ENCODE peak calls at places on chromosomes 12 and 14, in nine cellular contexts. One of them, this sample, is unnamed. For H3K4me1, the result is how much of the 10 kb centered on the place peaks cover.

GRCh38 chr12:101963703-101964102 is 86.3 kb downstream of the DRAM1 start:
- DNase-seq in esophagus muscularis mucosa: no peak
- DNase-seq in uterus: no peak
- DNase-seq in upper lobe of left lung: no peak
- DNase-seq in HCT116: no peak
- DNase-seq in IMR-90: no peak
- DNase-seq in A549: no peak
- DNase-seq in sigmoid colon: no peak
- DNase-seq in tibial nerve: no peak
- DNase-seq in this sample: no peak

GRCh38 chr14:101400815-101401214 is 160.5 kb upstream of the DIO3 start:
- DNase-seq in esophagus muscularis mucosa: no peak
- DNase-seq in uterus: peak
- DNase-seq in upper lobe of left lung: no peak
- DNase-seq in HCT116: no peak
- DNase-seq in IMR-90: peak
- DNase-seq in A549: no peak
- DNase-seq in sigmoid colon: no peak
- DNase-seq in tibial nerve: no peak
- DNase-seq in this sample: no peak

GRCh38 chr14:33569844-33570716 is 380.8 kb downstream of the EGLN3 start:
- DNase-seq in esophagus muscularis mucosa: no peak
- DNase-seq in uterus: no peak
- DNase-seq in upper lobe of left lung: no peak
- DNase-seq in HCT116: no peak
- DNase-seq in IMR-90: no peak
- DNase-seq in A549: no peak
- DNase-seq in sigmoid colon: no peak
- DNase-seq in tibial nerve: no peak
- DNase-seq in this sample: no peak

GRCh38 chr12:113149361-113150150 is at the start of gene CFAP73:
- DNase-seq in esophagus muscularis mucosa: no peak
- DNase-seq in uterus: no peak
- DNase-seq in upper lobe of left lung: peak
- DNase-seq in HCT116: peak
- DNase-seq in IMR-90: peak
- DNase-seq in A549: peak
- DNase-seq in sigmoid colon: no peak
- DNase-seq in tibial nerve: no peak
- DNase-seq in this sample: no peak

GRCh38 chr14:96040836-96041371 is 1.7 kb downstream of the C14orf132 start:
- DNase-seq in esophagus muscularis mucosa: no peak
- DNase-seq in uterus: no peak
- DNase-seq in upper lobe of left lung: no peak
- DNase-seq in HCT116: no peak
- DNase-seq in IMR-90: peak
- DNase-seq in A549: no peak
- DNase-seq in sigmoid colon: no peak
- DNase-seq in tibial nerve: no peak
- DNase-seq in this sample: no peak

GRCh38 chr14:24094839-24095195 is 706 bp downstream of the PCK2 start:
- DNase-seq in esophagus muscularis mucosa: no peak
- DNase-seq in uterus: no peak
- DNase-seq in upper lobe of left lung: no peak
- DNase-seq in HCT116: no peak
- DNase-seq in IMR-90: no peak
- DNase-seq in A549: no peak
- DNase-seq in sigmoid colon: no peak
- DNase-seq in tibial nerve: no peak
- DNase-seq in this sample: no peak

GRCh38 chr12:89775336-89776005 is 66.8 kb upstream of the ATP2B1 start:
- DNase-seq in esophagus muscularis mucosa: no peak
- DNase-seq in uterus: no peak
- DNase-seq in upper lobe of left lung: no peak
- DNase-seq in HCT116: no peak
- DNase-seq in IMR-90: peak
- DNase-seq in A549: peak
- DNase-seq in sigmoid colon: no peak
- DNase-seq in tibial nerve: no peak
- DNase-seq in this sample: no peak

GRCh38 chr12:114662512-114663177 is 21.3 kb downstream of the TBX3 start:
- DNase-seq in esophagus muscularis mucosa: no peak
- DNase-seq in uterus: peak
- DNase-seq in upper lobe of left lung: peak
- DNase-seq in HCT116: peak
- DNase-seq in IMR-90: peak
- DNase-seq in A549: peak
- DNase-seq in sigmoid colon: peak
- DNase-seq in tibial nerve: peak
- DNase-seq in this sample: peak

GRCh38 chr12:128595609-128596008 is 228.1 kb downstream of the SLC15A4 start:
- DNase-seq in esophagus muscularis mucosa: no peak
- DNase-seq in uterus: no peak
- DNase-seq in upper lobe of left lung: no peak
- DNase-seq in HCT116: no peak
- DNase-seq in IMR-90: no peak
- DNase-seq in A549: no peak
- DNase-seq in sigmoid colon: peak
- DNase-seq in tibial nerve: no peak
- DNase-seq in this sample: no peak

GRCh38 chr12:48286665-48287064 is 64.1 kb downstream of the ZNF641 start:
- DNase-seq in esophagus muscularis mucosa: no peak
- DNase-seq in uterus: no peak
- DNase-seq in upper lobe of left lung: no peak
- DNase-seq in HCT116: no peak
- DNase-seq in IMR-90: no peak
- DNase-seq in A549: peak
- DNase-seq in sigmoid colon: no peak
- DNase-seq in tibial nerve: peak
- DNase-seq in this sample: no peak

GRCh38 chr12:120961604-120962486 is 16.5 kb upstream of the HNF1A start:
- DNase-seq in esophagus muscularis mucosa: no peak
- DNase-seq in uterus: no peak
- DNase-seq in upper lobe of left lung: no peak
- DNase-seq in HCT116: no peak
- DNase-seq in IMR-90: no peak
- DNase-seq in A549: peak
- DNase-seq in sigmoid colon: no peak
- DNase-seq in tibial nerve: peak
- DNase-seq in this sample: peak

GRCh38 chr14:51006781-51007211 is 62.5 kb upstream of the PYGL start:
- DNase-seq in esophagus muscularis mucosa: no peak
- DNase-seq in uterus: peak
- DNase-seq in upper lobe of left lung: peak
- DNase-seq in HCT116: no peak
- DNase-seq in IMR-90: peak
- DNase-seq in A549: peak
- DNase-seq in sigmoid colon: peak
- DNase-seq in tibial nerve: peak
- DNase-seq in this sample: no peak

GRCh38 chr12:14664434-14665023 is 31.9 kb downstream of the GUCY2C start:
- DNase-seq in esophagus muscularis mucosa: no peak
- DNase-seq in uterus: peak
- DNase-seq in upper lobe of left lung: no peak
- DNase-seq in HCT116: peak
- DNase-seq in IMR-90: peak
- DNase-seq in A549: peak
- DNase-seq in sigmoid colon: no peak
- DNase-seq in tibial nerve: peak
- DNase-seq in this sample: peak

GRCh38 chr14:99481745-99482099 is 513 bp downstream of the CCNK start:
- DNase-seq in esophagus muscularis mucosa: no peak
- DNase-seq in uterus: no peak
- DNase-seq in upper lobe of left lung: no peak
- DNase-seq in HCT116: no peak
- DNase-seq in IMR-90: peak
- DNase-seq in A549: peak
- DNase-seq in sigmoid colon: no peak
- DNase-seq in tibial nerve: no peak
- DNase-seq in this sample: peak

GRCh38 chr12:2791086-2791485 is 3.7 kb upstream of the FKBP4 start:
- DNase-seq in esophagus muscularis mucosa: no peak
- DNase-seq in uterus: no peak
- DNase-seq in upper lobe of left lung: peak
- DNase-seq in HCT116: no peak
- DNase-seq in IMR-90: no peak
- DNase-seq in A549: no peak
- DNase-seq in sigmoid colon: no peak
- DNase-seq in tibial nerve: no peak
- DNase-seq in this sample: no peak

GRCh38 chr12:123546281-123546680 is 12.8 kb upstream of the RILPL1 start:
- DNase-seq in esophagus muscularis mucosa: no peak
- DNase-seq in uterus: no peak
- DNase-seq in upper lobe of left lung: no peak
- DNase-seq in HCT116: no peak
- DNase-seq in IMR-90: peak
- DNase-seq in A549: no peak
- DNase-seq in sigmoid colon: no peak
- DNase-seq in tibial nerve: no peak
- DNase-seq in this sample: no peak

GRCh38 chr14:89845346-89845745 is 109.2 kb downstream of the EFCAB11 start:
- DNase-seq in esophagus muscularis mucosa: no peak
- DNase-seq in uterus: no peak
- DNase-seq in upper lobe of left lung: no peak
- DNase-seq in HCT116: no peak
- DNase-seq in IMR-90: peak
- DNase-seq in A549: peak
- DNase-seq in sigmoid colon: no peak
- DNase-seq in tibial nerve: no peak
- DNase-seq in this sample: no peak

GRCh38 chr12:85632390-85632789 is 203.8 kb downstream of the RASSF9 start:
- DNase-seq in esophagus muscularis mucosa: no peak
- DNase-seq in uterus: no peak
- DNase-seq in upper lobe of left lung: no peak
- DNase-seq in HCT116: no peak
- DNase-seq in IMR-90: peak
- DNase-seq in A549: no peak
- DNase-seq in sigmoid colon: no peak
- DNase-seq in tibial nerve: no peak
- DNase-seq in this sample: no peak

GRCh38 chr12:8508224-8508623 is 5.1 kb upstream of the CLEC4D start:
- DNase-seq in esophagus muscularis mucosa: no peak
- DNase-seq in uterus: no peak
- DNase-seq in upper lobe of left lung: no peak
- DNase-seq in HCT116: no peak
- DNase-seq in IMR-90: no peak
- DNase-seq in A549: no peak
- DNase-seq in sigmoid colon: no peak
- DNase-seq in tibial nerve: no peak
- DNase-seq in this sample: no peak

GRCh38 chr12:8508912-8509841 is 4.1 kb upstream of the CLEC4D start:
- DNase-seq in esophagus muscularis mucosa: no peak
- DNase-seq in uterus: no peak
- DNase-seq in upper lobe of left lung: no peak
- DNase-seq in HCT116: no peak
- DNase-seq in IMR-90: no peak
- DNase-seq in A549: no peak
- DNase-seq in sigmoid colon: no peak
- DNase-seq in tibial nerve: no peak
- DNase-seq in this sample: no peak

GRCh38 chr12:8513203-8513602 is at the start of gene CLEC4D:
- DNase-seq in esophagus muscularis mucosa: no peak
- DNase-seq in uterus: no peak
- DNase-seq in upper lobe of left lung: no peak
- DNase-seq in HCT116: no peak
- DNase-seq in IMR-90: no peak
- DNase-seq in A549: no peak
- DNase-seq in sigmoid colon: no peak
- DNase-seq in tibial nerve: no peak
- DNase-seq in this sample: no peak
- H3K27ac ChIP-seq in esophagus muscularis mucosa: no peak
- H3K27ac ChIP-seq in uterus: no peak
- H3K27ac ChIP-seq in upper lobe of left lung: peak
- H3K27ac ChIP-seq in HCT116: no peak
- H3K27ac ChIP-seq in IMR-90: no peak
- H3K27ac ChIP-seq in A549: no peak
- H3K27ac ChIP-seq in sigmoid colon: no peak
- H3K27ac ChIP-seq in tibial nerve: no peak
- H3K27ac ChIP-seq in this sample: no peak

GRCh38 chr12:32551058-32551457 is 128.0 kb upstream of the DNM1L start:
- DNase-seq in esophagus muscularis mucosa: no peak
- DNase-seq in uterus: no peak
- DNase-seq in upper lobe of left lung: no peak
- DNase-seq in HCT116: no peak
- DNase-seq in IMR-90: no peak
- DNase-seq in A549: no peak
- DNase-seq in sigmoid colon: no peak
- DNase-seq in tibial nerve: no peak
- DNase-seq in this sample: no peak
- TF ChIP-seq POLR2A in esophagus muscularis mucosa: no peak
- TF ChIP-seq POLR2A in uterus: no peak
- TF ChIP-seq POLR2A in upper lobe of left lung: no peak
- TF ChIP-seq POLR2A in HCT116: no peak
- TF ChIP-seq POLR2A in IMR-90: no peak
- TF ChIP-seq POLR2A in A549: no peak
- TF ChIP-seq POLR2A in sigmoid colon: no peak
- TF ChIP-seq POLR2A in tibial nerve: no peak
- TF ChIP-seq POLR2A in this sample: no peak

DNA sequence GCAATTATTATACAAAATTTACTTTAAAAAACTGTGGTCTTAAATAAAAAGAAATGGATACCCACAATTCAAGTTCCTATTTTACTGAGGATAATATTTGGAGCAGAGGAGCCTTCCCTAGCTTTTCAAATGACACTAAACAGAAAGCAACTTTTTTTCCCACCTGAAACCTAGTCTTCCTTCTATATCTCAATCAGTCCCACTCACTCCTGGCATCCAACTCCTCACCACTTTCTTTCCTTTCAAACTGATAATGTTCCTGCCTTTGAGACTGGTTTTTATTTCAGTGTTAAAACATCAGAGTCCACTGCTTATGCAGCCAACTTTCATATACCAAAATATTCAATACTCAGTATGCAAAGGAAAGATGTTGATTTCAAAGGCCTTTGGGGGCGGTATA is 225.6 kb downstream of the GXYLT1 start:
- DNase-seq in esophagus muscularis mucosa: no peak
- DNase-seq in uterus: no peak
- DNase-seq in upper lobe of left lung: no peak
- DNase-seq in HCT116: no peak
- DNase-seq in IMR-90: no peak
- DNase-seq in A549: no peak
- DNase-seq in sigmoid colon: no peak
- DNase-seq in tibial nerve: no peak
- DNase-seq in this sample: no peak
- H3K4me1 ChIP-seq in esophagus muscularis mucosa: under half
- H3K4me1 ChIP-seq in uterus: under half
- H3K4me1 ChIP-seq in upper lobe of left lung: under half
- H3K4me1 ChIP-seq in HCT116: under half
- H3K4me1 ChIP-seq in IMR-90: under half
- H3K4me1 ChIP-seq in A549: under half
- H3K4me1 ChIP-seq in sigmoid colon: under half
- H3K4me1 ChIP-seq in tibial nerve: under half
- H3K4me1 ChIP-seq in this sample: under half

DNA sequence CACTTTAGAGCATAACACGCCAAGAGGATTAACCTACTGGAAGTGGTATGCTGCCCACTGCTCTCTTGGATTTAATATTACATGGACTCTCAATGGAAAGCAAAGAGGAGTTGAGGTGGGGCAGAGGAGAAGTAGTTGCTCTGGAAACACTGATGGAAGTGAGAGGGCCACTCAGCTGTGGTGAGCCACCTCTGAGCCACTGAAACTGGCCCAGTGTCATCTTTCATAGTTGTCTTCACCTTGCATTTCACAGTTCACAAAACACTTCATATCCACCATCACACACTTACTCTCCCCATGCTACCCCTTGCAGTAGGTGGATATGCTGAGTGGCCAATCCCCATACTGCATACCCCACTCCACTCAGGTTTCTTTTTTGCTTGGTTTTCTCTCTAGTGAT is 12.2 kb upstream of the PCED1B start:
- DNase-seq in esophagus muscularis mucosa: no peak
- DNase-seq in uterus: no peak
- DNase-seq in upper lobe of left lung: no peak
- DNase-seq in HCT116: no peak
- DNase-seq in IMR-90: no peak
- DNase-seq in A549: no peak
- DNase-seq in sigmoid colon: no peak
- DNase-seq in tibial nerve: no peak
- DNase-seq in this sample: no peak
- H3K27ac ChIP-seq in esophagus muscularis mucosa: no peak
- H3K27ac ChIP-seq in uterus: peak
- H3K27ac ChIP-seq in upper lobe of left lung: no peak
- H3K27ac ChIP-seq in HCT116: no peak
- H3K27ac ChIP-seq in IMR-90: no peak
- H3K27ac ChIP-seq in A549: no peak
- H3K27ac ChIP-seq in sigmoid colon: peak
- H3K27ac ChIP-seq in tibial nerve: no peak
- H3K27ac ChIP-seq in this sample: no peak